ENCODE peak calls at places on chromosomes 13 and 19, in six cellular contexts. One of them, this sample, is unnamed.

GRCh38 chr13:99935772-99936171 is 35.8 kb downstream of the ZIC5 start:
- DNase-seq in GM12865: no peak
- DNase-seq in activated T-helper 1 cell treated with anti-CD3 and anti-CD28 coated beads, Interleukin-12 subunit alpha, Interleukin-12 subunit beta, Interleukin-2, Interleukin-4 antibody, amounts not matched to agents 30 ng/mL and 10 ng/mL and 1 ng/mL, durations not matched to agents 14 hours and 24 hours and 36 hours: no peak
- DNase-seq in nephron progenitor cell: no peak
- DNase-seq in progenitor cell of endocrine pancreas: no peak
- DNase-seq in heart right ventricle: no peak
- DNase-seq in this sample: no peak

GRCh38 chr13:23380534-23380933 is 53.0 kb downstream of the SACS start:
- DNase-seq in GM12865: no peak
- DNase-seq in activated T-helper 1 cell treated with anti-CD3 and anti-CD28 coated beads, Interleukin-12 subunit alpha, Interleukin-12 subunit beta, Interleukin-2, Interleukin-4 antibody, amounts not matched to agents 30 ng/mL and 10 ng/mL and 1 ng/mL, durations not matched to agents 14 hours and 24 hours and 36 hours: no peak
- DNase-seq in nephron progenitor cell: no peak
- DNase-seq in progenitor cell of endocrine pancreas: no peak
- DNase-seq in heart right ventricle: no peak
- DNase-seq in this sample: no peak

GRCh38 chr13:106963151-106963550 is 395.2 kb upstream of the ARGLU1 start:
- DNase-seq in GM12865: no peak
- DNase-seq in activated T-helper 1 cell treated with anti-CD3 and anti-CD28 coated beads, Interleukin-12 subunit alpha, Interleukin-12 subunit beta, Interleukin-2, Interleukin-4 antibody, amounts not matched to agents 30 ng/mL and 10 ng/mL and 1 ng/mL, durations not matched to agents 14 hours and 24 hours and 36 hours: no peak
- DNase-seq in nephron progenitor cell: no peak
- DNase-seq in progenitor cell of endocrine pancreas: no peak
- DNase-seq in heart right ventricle: no peak
- DNase-seq in this sample: no peak

GRCh38 chr13:46687810-46688209 is 109.2 kb downstream of the ESD start:
- DNase-seq in GM12865: peak; percentile 28
- DNase-seq in activated T-helper 1 cell treated with anti-CD3 and anti-CD28 coated beads, Interleukin-12 subunit alpha, Interleukin-12 subunit beta, Interleukin-2, Interleukin-4 antibody, amounts not matched to agents 30 ng/mL and 10 ng/mL and 1 ng/mL, durations not matched to agents 14 hours and 24 hours and 36 hours: no peak
- DNase-seq in nephron progenitor cell: no peak
- DNase-seq in progenitor cell of endocrine pancreas: no peak
- DNase-seq in heart right ventricle: no peak
- DNase-seq in this sample: no peak

GRCh38 chr13:51590966-51591627 is 6.8 kb downstream of the WDFY2 start:
- DNase-seq in GM12865: no peak
- DNase-seq in activated T-helper 1 cell treated with anti-CD3 and anti-CD28 coated beads, Interleukin-12 subunit alpha, Interleukin-12 subunit beta, Interleukin-2, Interleukin-4 antibody, amounts not matched to agents 30 ng/mL and 10 ng/mL and 1 ng/mL, durations not matched to agents 14 hours and 24 hours and 36 hours: no peak
- DNase-seq in nephron progenitor cell: no peak
- DNase-seq in progenitor cell of endocrine pancreas: no peak
- DNase-seq in heart right ventricle: peak; percentile 30
- DNase-seq in this sample: no peak

GRCh38 chr19:49362926-49363264 is 679 bp upstream of the TEAD2 start:
- DNase-seq in GM12865: no peak
- DNase-seq in activated T-helper 1 cell treated with anti-CD3 and anti-CD28 coated beads, Interleukin-12 subunit alpha, Interleukin-12 subunit beta, Interleukin-2, Interleukin-4 antibody, amounts not matched to agents 30 ng/mL and 10 ng/mL and 1 ng/mL, durations not matched to agents 14 hours and 24 hours and 36 hours: no peak
- DNase-seq in nephron progenitor cell: peak; percentile 45
- DNase-seq in progenitor cell of endocrine pancreas: no peak
- DNase-seq in heart right ventricle: peak; percentile 62
- DNase-seq in this sample: peak; percentile 39

GRCh38 chr19:46394398-46394797 is 19.0 kb downstream of the CCDC8 start:
- DNase-seq in GM12865: no peak
- DNase-seq in activated T-helper 1 cell treated with anti-CD3 and anti-CD28 coated beads, Interleukin-12 subunit alpha, Interleukin-12 subunit beta, Interleukin-2, Interleukin-4 antibody, amounts not matched to agents 30 ng/mL and 10 ng/mL and 1 ng/mL, durations not matched to agents 14 hours and 24 hours and 36 hours: no peak
- DNase-seq in nephron progenitor cell: no peak
- DNase-seq in progenitor cell of endocrine pancreas: no peak
- DNase-seq in heart right ventricle: no peak
- DNase-seq in this sample: no peak

GRCh38 chr19:44303976-44304568 is 753 bp downstream of the ZNF235 start:
- DNase-seq in GM12865: peak; percentile 3
- DNase-seq in activated T-helper 1 cell treated with anti-CD3 and anti-CD28 coated beads, Interleukin-12 subunit alpha, Interleukin-12 subunit beta, Interleukin-2, Interleukin-4 antibody, amounts not matched to agents 30 ng/mL and 10 ng/mL and 1 ng/mL, durations not matched to agents 14 hours and 24 hours and 36 hours: no peak
- DNase-seq in nephron progenitor cell: peak; percentile 12
- DNase-seq in progenitor cell of endocrine pancreas: no peak
- DNase-seq in heart right ventricle: no peak
- DNase-seq in this sample: peak; percentile 11

GRCh38 chr13:90420683-90421082 is 926.8 kb upstream of the MIR17HG start:
- DNase-seq in GM12865: no peak
- DNase-seq in activated T-helper 1 cell treated with anti-CD3 and anti-CD28 coated beads, Interleukin-12 subunit alpha, Interleukin-12 subunit beta, Interleukin-2, Interleukin-4 antibody, amounts not matched to agents 30 ng/mL and 10 ng/mL and 1 ng/mL, durations not matched to agents 14 hours and 24 hours and 36 hours: no peak
- DNase-seq in nephron progenitor cell: no peak
- DNase-seq in progenitor cell of endocrine pancreas: no peak
- DNase-seq in heart right ventricle: no peak
- DNase-seq in this sample: no peak

GRCh38 chr13:38902551-38902950 is 88.1 kb downstream of the STOML3 start:
- DNase-seq in GM12865: no peak
- DNase-seq in activated T-helper 1 cell treated with anti-CD3 and anti-CD28 coated beads, Interleukin-12 subunit alpha, Interleukin-12 subunit beta, Interleukin-2, Interleukin-4 antibody, amounts not matched to agents 30 ng/mL and 10 ng/mL and 1 ng/mL, durations not matched to agents 14 hours and 24 hours and 36 hours: no peak
- DNase-seq in nephron progenitor cell: no peak
- DNase-seq in progenitor cell of endocrine pancreas: no peak
- DNase-seq in heart right ventricle: no peak
- DNase-seq in this sample: no peak

GRCh38 chr13:50993908-50994307 is 84.3 kb downstream of the RNASEH2B start:
- DNase-seq in GM12865: no peak
- DNase-seq in activated T-helper 1 cell treated with anti-CD3 and anti-CD28 coated beads, Interleukin-12 subunit alpha, Interleukin-12 subunit beta, Interleukin-2, Interleukin-4 antibody, amounts not matched to agents 30 ng/mL and 10 ng/mL and 1 ng/mL, durations not matched to agents 14 hours and 24 hours and 36 hours: no peak
- DNase-seq in nephron progenitor cell: peak; percentile 19
- DNase-seq in progenitor cell of endocrine pancreas: no peak
- DNase-seq in heart right ventricle: no peak
- DNase-seq in this sample: no peak

GRCh38 chr19:19268453-19269385 is 4.4 kb downstream of the TM6SF2 start:
- DNase-seq in GM12865: no peak
- DNase-seq in activated T-helper 1 cell treated with anti-CD3 and anti-CD28 coated beads, Interleukin-12 subunit alpha, Interleukin-12 subunit beta, Interleukin-2, Interleukin-4 antibody, amounts not matched to agents 30 ng/mL and 10 ng/mL and 1 ng/mL, durations not matched to agents 14 hours and 24 hours and 36 hours: no peak
- DNase-seq in nephron progenitor cell: no peak
- DNase-seq in progenitor cell of endocrine pancreas: no peak
- DNase-seq in heart right ventricle: no peak
- DNase-seq in this sample: no peak

GRCh38 chr13:108508263-108508662 is 121.1 kb upstream of the MYO16 start:
- DNase-seq in GM12865: no peak
- DNase-seq in activated T-helper 1 cell treated with anti-CD3 and anti-CD28 coated beads, Interleukin-12 subunit alpha, Interleukin-12 subunit beta, Interleukin-2, Interleukin-4 antibody, amounts not matched to agents 30 ng/mL and 10 ng/mL and 1 ng/mL, durations not matched to agents 14 hours and 24 hours and 36 hours: no peak
- DNase-seq in nephron progenitor cell: no peak
- DNase-seq in progenitor cell of endocrine pancreas: no peak
- DNase-seq in heart right ventricle: no peak
- DNase-seq in this sample: no peak

GRCh38 chr19:40616941-40617340 is 15.8 kb downstream of the LTBP4 start:
- DNase-seq in GM12865: no peak
- DNase-seq in activated T-helper 1 cell treated with anti-CD3 and anti-CD28 coated beads, Interleukin-12 subunit alpha, Interleukin-12 subunit beta, Interleukin-2, Interleukin-4 antibody, amounts not matched to agents 30 ng/mL and 10 ng/mL and 1 ng/mL, durations not matched to agents 14 hours and 24 hours and 36 hours: no peak
- DNase-seq in nephron progenitor cell: no peak
- DNase-seq in progenitor cell of endocrine pancreas: no peak
- DNase-seq in heart right ventricle: no peak
- DNase-seq in this sample: no peak

GRCh38 chr19:49423985-49424303 is 703 bp upstream of the PTH2 start:
- DNase-seq in GM12865: no peak
- DNase-seq in activated T-helper 1 cell treated with anti-CD3 and anti-CD28 coated beads, Interleukin-12 subunit alpha, Interleukin-12 subunit beta, Interleukin-2, Interleukin-4 antibody, amounts not matched to agents 30 ng/mL and 10 ng/mL and 1 ng/mL, durations not matched to agents 14 hours and 24 hours and 36 hours: no peak
- DNase-seq in nephron progenitor cell: no peak
- DNase-seq in progenitor cell of endocrine pancreas: no peak
- DNase-seq in heart right ventricle: no peak
- DNase-seq in this sample: no peak

GRCh38 chr19:2982556-2982955 is 5.2 kb downstream of the TLE6 start:
- DNase-seq in GM12865: no peak
- DNase-seq in activated T-helper 1 cell treated with anti-CD3 and anti-CD28 coated beads, Interleukin-12 subunit alpha, Interleukin-12 subunit beta, Interleukin-2, Interleukin-4 antibody, amounts not matched to agents 30 ng/mL and 10 ng/mL and 1 ng/mL, durations not matched to agents 14 hours and 24 hours and 36 hours: no peak
- DNase-seq in nephron progenitor cell: no peak
- DNase-seq in progenitor cell of endocrine pancreas: no peak
- DNase-seq in heart right ventricle: no peak
- DNase-seq in this sample: peak; percentile 16

GRCh38 chr19:10207026-10207425 is 12.3 kb upstream of the DNMT1 start:
- DNase-seq in GM12865: no peak
- DNase-seq in activated T-helper 1 cell treated with anti-CD3 and anti-CD28 coated beads, Interleukin-12 subunit alpha, Interleukin-12 subunit beta, Interleukin-2, Interleukin-4 antibody, amounts not matched to agents 30 ng/mL and 10 ng/mL and 1 ng/mL, durations not matched to agents 14 hours and 24 hours and 36 hours: no peak
- DNase-seq in nephron progenitor cell: no peak
- DNase-seq in progenitor cell of endocrine pancreas: no peak
- DNase-seq in heart right ventricle: no peak
- DNase-seq in this sample: no peak

GRCh38 chr13:84845875-84846619 is 953.2 kb downstream of the SLITRK6 start:
- DNase-seq in GM12865: no peak
- DNase-seq in activated T-helper 1 cell treated with anti-CD3 and anti-CD28 coated beads, Interleukin-12 subunit alpha, Interleukin-12 subunit beta, Interleukin-2, Interleukin-4 antibody, amounts not matched to agents 30 ng/mL and 10 ng/mL and 1 ng/mL, durations not matched to agents 14 hours and 24 hours and 36 hours: no peak
- DNase-seq in nephron progenitor cell: no peak
- DNase-seq in progenitor cell of endocrine pancreas: no peak
- DNase-seq in heart right ventricle: no peak
- DNase-seq in this sample: no peak

GRCh38 chr13:111153977-111154332 is 38.8 kb downstream of the ARHGEF7 start:
- DNase-seq in GM12865: no peak
- DNase-seq in activated T-helper 1 cell treated with anti-CD3 and anti-CD28 coated beads, Interleukin-12 subunit alpha, Interleukin-12 subunit beta, Interleukin-2, Interleukin-4 antibody, amounts not matched to agents 30 ng/mL and 10 ng/mL and 1 ng/mL, durations not matched to agents 14 hours and 24 hours and 36 hours: no peak
- DNase-seq in nephron progenitor cell: peak; percentile 71
- DNase-seq in progenitor cell of endocrine pancreas: peak; percentile 44
- DNase-seq in heart right ventricle: no peak
- DNase-seq in this sample: peak; percentile 60

GRCh38 chr13:97122381-97122996 is 99.6 kb upstream of the MBNL2 start:
- DNase-seq in GM12865: no peak
- DNase-seq in activated T-helper 1 cell treated with anti-CD3 and anti-CD28 coated beads, Interleukin-12 subunit alpha, Interleukin-12 subunit beta, Interleukin-2, Interleukin-4 antibody, amounts not matched to agents 30 ng/mL and 10 ng/mL and 1 ng/mL, durations not matched to agents 14 hours and 24 hours and 36 hours: no peak
- DNase-seq in nephron progenitor cell: no peak
- DNase-seq in progenitor cell of endocrine pancreas: no peak
- DNase-seq in heart right ventricle: no peak
- DNase-seq in this sample: no peak

GRCh38 chr13:33312150-33312908 is 26.8 kb upstream of the STARD13 start:
- DNase-seq in GM12865: no peak
- DNase-seq in activated T-helper 1 cell treated with anti-CD3 and anti-CD28 coated beads, Interleukin-12 subunit alpha, Interleukin-12 subunit beta, Interleukin-2, Interleukin-4 antibody, amounts not matched to agents 30 ng/mL and 10 ng/mL and 1 ng/mL, durations not matched to agents 14 hours and 24 hours and 36 hours: no peak
- DNase-seq in nephron progenitor cell: no peak
- DNase-seq in progenitor cell of endocrine pancreas: no peak
- DNase-seq in heart right ventricle: no peak
- DNase-seq in this sample: no peak

GRCh38 chr19:46983097-46983496 is 36.5 kb upstream of the NPAS1 start:
- DNase-seq in GM12865: no peak
- DNase-seq in activated T-helper 1 cell treated with anti-CD3 and anti-CD28 coated beads, Interleukin-12 subunit alpha, Interleukin-12 subunit beta, Interleukin-2, Interleukin-4 antibody, amounts not matched to agents 30 ng/mL and 10 ng/mL and 1 ng/mL, durations not matched to agents 14 hours and 24 hours and 36 hours: no peak
- DNase-seq in nephron progenitor cell: no peak
- DNase-seq in progenitor cell of endocrine pancreas: no peak
- DNase-seq in heart right ventricle: no peak
- DNase-seq in this sample: no peak